ENCODE peak calls at places on chromosomes 13 and 19, in four cellular contexts. One of them, this sample, is unnamed. For H3K4me1, the result is how much of the 10 kb centered on the place peaks cover.

GRCh38 chr13:73945371-73945770 is 188.8 kb downstream of the KLF12 start:
- DNase-seq in spleen: no peak
- DNase-seq in heart left ventricle: no peak
- DNase-seq in left ventricle myocardium inferior: no peak
- DNase-seq in this sample: no peak

GRCh38 chr13:42602910-42603309 is 29.0 kb downstream of the TNFSF11 start:
- DNase-seq in spleen: no peak
- DNase-seq in heart left ventricle: no peak
- DNase-seq in left ventricle myocardium inferior: no peak
- DNase-seq in this sample: no peak

GRCh38 chr13:72151241-72151640 is 284.2 kb upstream of the DACH1 start:
- DNase-seq in spleen: no peak
- DNase-seq in heart left ventricle: no peak
- DNase-seq in left ventricle myocardium inferior: no peak
- DNase-seq in this sample: no peak

GRCh38 chr19:4058696-4059492 is 7.8 kb downstream of the ZBTB7A start:
- DNase-seq in spleen: peak
- DNase-seq in heart left ventricle: no peak
- DNase-seq in left ventricle myocardium inferior: no peak
- DNase-seq in this sample: no peak

GRCh38 chr13:43036386-43037220 is 13.2 kb downstream of the DNAJC15 start:
- DNase-seq in spleen: no peak
- DNase-seq in heart left ventricle: peak
- DNase-seq in left ventricle myocardium inferior: peak
- DNase-seq in this sample: no peak

GRCh38 chr19:40705950-40706619 is 10.6 kb downstream of the COQ8B start:
- DNase-seq in spleen: no peak
- DNase-seq in heart left ventricle: no peak
- DNase-seq in left ventricle myocardium inferior: no peak
- DNase-seq in this sample: no peak

GRCh38 chr19:30302076-30302475 is 70.1 kb upstream of the ZNF536 start:
- DNase-seq in spleen: no peak
- DNase-seq in heart left ventricle: no peak
- DNase-seq in left ventricle myocardium inferior: no peak
- DNase-seq in this sample: no peak

GRCh38 chr13:29532821-29533220 is 62.7 kb downstream of the SLC7A1 start:
- DNase-seq in spleen: no peak
- DNase-seq in heart left ventricle: no peak
- DNase-seq in left ventricle myocardium inferior: no peak
- DNase-seq in this sample: no peak

GRCh38 chr19:46733693-46734240 is 12.1 kb upstream of the FKRP start:
- DNase-seq in spleen: peak
- DNase-seq in heart left ventricle: peak
- DNase-seq in left ventricle myocardium inferior: no peak
- DNase-seq in this sample: no peak

GRCh38 chr19:41551711-41552110 is 24.3 kb upstream of the CEACAM21 start:
- DNase-seq in spleen: no peak
- DNase-seq in heart left ventricle: no peak
- DNase-seq in left ventricle myocardium inferior: no peak
- DNase-seq in this sample: no peak

GRCh38 chr13:33284016-33284415 is 1.5 kb downstream of the STARD13 start:
- DNase-seq in spleen: no peak
- DNase-seq in heart left ventricle: no peak
- DNase-seq in left ventricle myocardium inferior: no peak
- DNase-seq in this sample: no peak

GRCh38 chr13:87677043-87677333 is 5.8 kb downstream of the SLITRK5 start:
- DNase-seq in spleen: no peak
- DNase-seq in heart left ventricle: no peak
- DNase-seq in left ventricle myocardium inferior: no peak
- DNase-seq in this sample: no peak

GRCh38 chr13:48506092-48506701 is 26.7 kb downstream of the RCBTB2 start:
- DNase-seq in spleen: peak
- DNase-seq in heart left ventricle: peak
- DNase-seq in left ventricle myocardium inferior: no peak
- DNase-seq in this sample: no peak

GRCh38 chr19:53865918-53866696 is 1.6 kb upstream of the MYADM start:
- DNase-seq in spleen: peak
- DNase-seq in heart left ventricle: peak
- DNase-seq in left ventricle myocardium inferior: peak
- DNase-seq in this sample: peak

GRCh38 chr13:106376411-106377112 is 158.9 kb downstream of the EFNB2 start:
- DNase-seq in spleen: no peak
- DNase-seq in heart left ventricle: no peak
- DNase-seq in left ventricle myocardium inferior: no peak
- DNase-seq in this sample: no peak

GRCh38 chr13:112069063-112069726 is 2.2 kb downstream of the SOX1 start:
- DNase-seq in spleen: peak
- DNase-seq in heart left ventricle: no peak
- DNase-seq in left ventricle myocardium inferior: no peak
- DNase-seq in this sample: no peak

GRCh38 chr13:75263741-75264407 is 218.1 kb downstream of the TBC1D4 start:
- DNase-seq in spleen: no peak
- DNase-seq in heart left ventricle: no peak
- DNase-seq in left ventricle myocardium inferior: no peak
- DNase-seq in this sample: no peak

GRCh38 chr19:3668331-3669133 is 31.7 kb downstream of the PIP5K1C start:
- DNase-seq in spleen: no peak
- DNase-seq in heart left ventricle: no peak
- DNase-seq in left ventricle myocardium inferior: no peak
- DNase-seq in this sample: no peak

GRCh38 chr13:50340566-50341287 is 325.5 kb downstream of the KCNRG start:
- DNase-seq in spleen: no peak
- DNase-seq in heart left ventricle: no peak
- DNase-seq in left ventricle myocardium inferior: no peak
- DNase-seq in this sample: no peak

GRCh38 chr13:27079421-27079958 is 92.1 kb downstream of the USP12 start:
- DNase-seq in spleen: no peak
- DNase-seq in heart left ventricle: no peak
- DNase-seq in left ventricle myocardium inferior: no peak
- DNase-seq in this sample: no peak

GRCh38 chr19:4977299-4978174 is 8.6 kb downstream of the KDM4B start:
- DNase-seq in spleen: no peak
- DNase-seq in heart left ventricle: peak
- DNase-seq in left ventricle myocardium inferior: peak
- DNase-seq in this sample: no peak

GRCh38 chr19:13983213-13983889 is 22.8 kb downstream of the RFX1 start:
- DNase-seq in spleen: peak
- DNase-seq in heart left ventricle: no peak
- DNase-seq in left ventricle myocardium inferior: no peak
- DNase-seq in this sample: peak

GRCh38 chr19:13984186-13984585 is 21.9 kb downstream of the RFX1 start:
- DNase-seq in spleen: no peak
- DNase-seq in heart left ventricle: no peak
- DNase-seq in left ventricle myocardium inferior: no peak
- DNase-seq in this sample: no peak

GRCh38 chr19:13985771-13986347 is 20.3 kb downstream of the RFX1 start:
- DNase-seq in spleen: no peak
- DNase-seq in heart left ventricle: no peak
- DNase-seq in left ventricle myocardium inferior: no peak
- DNase-seq in this sample: no peak

GRCh38 chr19:13986348-13986904 is 19.7 kb downstream of the RFX1 start:
- DNase-seq in spleen: peak
- DNase-seq in heart left ventricle: peak
- DNase-seq in left ventricle myocardium inferior: peak
- DNase-seq in this sample: peak

DNA sequence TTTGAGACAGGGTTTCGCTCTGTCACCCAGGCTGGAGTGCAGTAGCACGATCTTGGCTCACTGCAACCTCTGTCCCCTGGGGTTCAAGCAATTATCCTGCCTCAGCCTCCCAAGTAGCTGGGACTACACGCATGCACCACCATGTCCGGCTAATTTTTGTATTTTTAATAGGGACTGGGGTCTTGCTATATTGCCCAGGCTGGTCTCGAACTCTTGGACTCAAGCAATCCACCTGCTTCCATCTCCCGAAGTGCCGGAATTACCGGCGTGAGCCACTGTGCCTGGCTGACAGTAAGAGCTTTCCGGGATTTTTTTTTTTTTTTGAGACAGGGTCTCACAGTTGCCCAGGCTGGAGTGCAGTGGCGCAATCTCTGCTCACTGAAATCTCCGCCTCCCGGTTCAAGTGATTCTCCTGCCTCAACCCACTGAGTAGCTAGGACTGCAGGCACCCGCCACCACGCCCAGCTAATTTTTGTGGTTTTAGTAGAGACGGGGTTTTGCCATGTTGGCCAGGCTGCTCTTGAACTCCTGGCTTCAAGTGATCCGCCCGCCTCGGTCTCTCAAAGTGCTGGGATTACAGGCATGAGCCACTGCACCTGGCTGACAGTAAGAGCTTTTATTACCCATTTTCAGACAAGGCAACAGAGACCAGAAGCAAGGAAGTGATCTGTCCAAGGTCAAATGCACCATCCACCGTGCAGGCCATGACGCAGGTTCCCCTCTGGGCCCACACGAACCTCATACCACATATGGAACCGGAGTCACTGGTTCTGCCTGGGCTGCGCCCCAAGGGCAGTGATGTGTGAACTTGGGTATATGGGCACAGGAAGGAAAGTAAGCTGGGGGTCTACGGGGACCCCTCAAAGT is 21.0 kb downstream of the RFX1 start:
- DNase-seq in spleen: no peak
- DNase-seq in heart left ventricle: no peak
- DNase-seq in left ventricle myocardium inferior: no peak
- DNase-seq in this sample: peak
- H3K4me1 ChIP-seq in spleen: half or more
- H3K4me1 ChIP-seq in heart left ventricle: under half
- H3K4me1 ChIP-seq in left ventricle myocardium inferior: under half
- H3K4me1 ChIP-seq in this sample: half or more

DNA sequence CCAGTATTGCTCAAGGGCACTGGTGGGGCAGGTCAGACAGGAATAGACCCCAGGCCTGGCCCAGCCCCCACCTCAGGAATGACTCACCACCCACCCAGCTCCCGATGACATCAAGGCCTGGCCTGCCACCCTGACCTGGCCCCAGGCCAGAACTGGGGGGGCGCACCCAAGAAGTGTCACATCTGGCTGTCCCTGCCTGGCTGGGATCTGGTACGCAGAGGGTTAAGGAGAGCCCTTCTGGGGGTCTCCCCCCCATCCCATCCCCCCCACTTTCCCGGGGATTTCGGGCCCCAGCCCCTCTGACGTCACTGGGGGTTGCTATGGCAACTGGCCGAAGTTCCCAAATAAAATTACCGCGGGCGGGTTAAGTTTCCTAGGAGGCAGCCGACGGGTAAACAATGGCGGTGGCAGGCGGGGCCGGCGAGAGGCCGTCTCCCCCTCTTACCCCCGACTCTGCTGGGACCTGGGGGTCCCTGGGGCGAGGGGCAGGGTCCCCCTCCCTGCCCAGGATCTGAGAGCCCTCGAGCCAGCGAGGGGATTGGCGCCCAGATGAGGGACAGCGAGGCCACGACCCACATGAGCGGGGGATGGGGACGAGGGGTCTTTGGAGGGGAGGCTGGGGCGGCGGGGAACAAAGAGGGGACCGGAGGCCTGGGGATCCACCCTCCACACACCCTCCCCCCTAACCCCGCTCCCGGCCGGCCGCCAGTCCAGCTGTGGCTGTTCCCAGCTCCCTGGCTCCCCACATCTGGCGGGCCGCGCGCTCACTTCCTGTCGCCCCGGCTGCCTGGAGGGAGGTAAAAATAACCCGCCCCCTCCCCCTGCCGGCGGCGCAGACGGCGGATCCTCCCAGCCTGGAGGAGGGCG is 29.7 kb upstream of the NANOS3 start:
- DNase-seq in spleen: peak
- DNase-seq in heart left ventricle: peak
- DNase-seq in left ventricle myocardium inferior: peak
- DNase-seq in this sample: peak
- H3K4me1 ChIP-seq in spleen: half or more
- H3K4me1 ChIP-seq in heart left ventricle: half or more
- H3K4me1 ChIP-seq in left ventricle myocardium inferior: half or more
- H3K4me1 ChIP-seq in this sample: half or more

GRCh38 chr19:50720181-50720920 is 749 bp upstream of the SHANK1 start:
- DNase-seq in spleen: no peak
- DNase-seq in heart left ventricle: no peak
- DNase-seq in left ventricle myocardium inferior: no peak
- DNase-seq in this sample: no peak
- H3K4me1 ChIP-seq in spleen: under half
- H3K4me1 ChIP-seq in heart left ventricle: under half
- H3K4me1 ChIP-seq in left ventricle myocardium inferior: under half
- H3K4me1 ChIP-seq in this sample: under half

GRCh38 chr19:21586341-21587116 is 81.1 kb downstream of the ZNF429 start:
- DNase-seq in spleen: peak
- DNase-seq in heart left ventricle: peak
- DNase-seq in left ventricle myocardium inferior: peak
- DNase-seq in this sample: peak
- H3K4me1 ChIP-seq in spleen: under half
- H3K4me1 ChIP-seq in heart left ventricle: under half
- H3K4me1 ChIP-seq in left ventricle myocardium inferior: under half
- H3K4me1 ChIP-seq in this sample: under half

GRCh38 chr19:958967-959685 is 25.0 kb upstream of the WDR18 start:
- DNase-seq in spleen: no peak
- DNase-seq in heart left ventricle: no peak
- DNase-seq in left ventricle myocardium inferior: no peak
- DNase-seq in this sample: no peak
- H3K4me1 ChIP-seq in spleen: under half
- H3K4me1 ChIP-seq in heart left ventricle: under half
- H3K4me1 ChIP-seq in left ventricle myocardium inferior: under half
- H3K4me1 ChIP-seq in this sample: under half

GRCh38 chr19:18421371-18421959 is 2.3 kb downstream of the SSBP4 start:
- DNase-seq in spleen: no peak
- DNase-seq in heart left ventricle: no peak
- DNase-seq in left ventricle myocardium inferior: no peak
- DNase-seq in this sample: no peak
- H3K4me1 ChIP-seq in spleen: half or more
- H3K4me1 ChIP-seq in heart left ventricle: half or more
- H3K4me1 ChIP-seq in left ventricle myocardium inferior: half or more
- H3K4me1 ChIP-seq in this sample: half or more

GRCh38 chr19:12939292-12939606 is 840 bp downstream of the CALR start:
- DNase-seq in spleen: no peak
- DNase-seq in heart left ventricle: no peak
- DNase-seq in left ventricle myocardium inferior: no peak
- DNase-seq in this sample: no peak
- H3K4me1 ChIP-seq in spleen: half or more
- H3K4me1 ChIP-seq in heart left ventricle: half or more
- H3K4me1 ChIP-seq in left ventricle myocardium inferior: half or more
- H3K4me1 ChIP-seq in this sample: under half